ENCODE peak calls at places on chromosomes 13 and 19, in nine cellular contexts. X, T, K, Y, N, D, J, I and O are unnamed samples.

GRCh38 chr19:6394831-6395230 is 1.9 kb upstream of the GTF2F1 start:
- DNase-seq in K (no peak), N (no peak), X (no peak), J (no peak), I (no peak), D (no peak), Y (no peak), T (no peak), O (no peak)

GRCh38 chr13:32426191-32426980 is 1.5 kb downstream of the N4BP2L1 start:
- DNase-seq in D (no peak), J (no peak), I (no peak), T (peak; percentile 64), N (no peak), X (peak; percentile 48), K (no peak), Y (no peak), O (no peak)

GRCh38 chr19:29084266-29084665 is 128.7 kb downstream of the UQCRFS1 start:
- DNase-seq in I (no peak), N (no peak), Y (no peak), K (no peak), X (peak; percentile 2), T (no peak), D (no peak), J (no peak), O (peak; percentile 13)

GRCh38 chr13:97224544-97225324 is 2.6 kb downstream of the MBNL2 start:
- DNase-seq in D (no peak), K (no peak), T (no peak), X (peak; percentile 66), Y (peak; percentile 91), J (peak; percentile 85), I (no peak), N (peak; percentile 35), O (peak; percentile 50)

GRCh38 chr19:13089139-13089856 is 13.4 kb downstream of the LYL1 start:
- DNase-seq in I (no peak), J (no peak), Y (no peak), X (peak; percentile 25), N (no peak), K (no peak), D (no peak), T (no peak), O (no peak)

GRCh38 chr13:34019870-34020269 is 201.9 kb downstream of the RFC3 start:
- DNase-seq in Y (no peak), J (no peak), I (no peak), N (no peak), T (no peak), D (no peak), X (no peak), K (no peak), O (no peak)

GRCh38 chr19:12913871-12914690 is 5.0 kb downstream of the SYCE2 start:
- DNase-seq in T (no peak), X (no peak), I (peak; percentile 27), N (no peak), Y (no peak), D (no peak), J (no peak), K (no peak), O (peak; percentile 26)

GRCh38 chr13:113369881-113370280 is 6.0 kb upstream of the GRTP1 start:
- DNase-seq in T (no peak), Y (no peak), D (no peak), X (no peak), J (no peak), K (no peak), I (no peak), N (no peak), O (no peak)

GRCh38 chr13:52405369-52405766 is 604 bp downstream of the THSD1 start:
- DNase-seq in D (no peak), K (no peak), J (no peak), T (no peak), N (no peak), Y (no peak), X (no peak), I (no peak), O (no peak)

GRCh38 chr13:82136880-82137279 is 1745.4 kb downstream of the SLITRK1 start:
- DNase-seq in D (no peak), Y (no peak), N (no peak), X (no peak), I (no peak), J (no peak), T (no peak), K (no peak), O (peak; percentile 78)

GRCh38 chr19:16654151-16654550 is 5.8 kb downstream of the SMIM7 start:
- DNase-seq in I (no peak), N (no peak), T (no peak), K (no peak), X (peak; percentile 18), J (no peak), D (no peak), Y (no peak), O (peak; percentile 16)

GRCh38 chr19:14689598-14690503 is at the start of gene ZNF333:
- DNase-seq in D (peak; percentile 97), I (peak; percentile 96), J (peak; percentile 98), X (peak; percentile 79), T (peak; percentile 96), K (peak; percentile 99), N (peak; percentile 94), Y (peak; percentile 96), O (peak; percentile 79)

GRCh38 chr13:41543664-41544300 is 86.4 kb downstream of the RGCC start:
- DNase-seq in K (no peak), N (no peak), T (no peak), J (no peak), Y (no peak), X (no peak), I (no peak), D (no peak), O (no peak)

GRCh38 chr13:111475488-111475887 is 155.0 kb downstream of the TEX29 start:
- DNase-seq in T (no peak), N (no peak), K (no peak), J (no peak), X (no peak), Y (no peak), D (no peak), I (no peak), O (no peak)

GRCh38 chr13:97653741-97654140 is 219.8 kb downstream of the RAP2A start:
- DNase-seq in T (no peak), X (peak; percentile 27), J (no peak), N (no peak), D (no peak), I (no peak), Y (no peak), K (no peak), O (no peak)

GRCh38 chr13:59034198-59034597 is 1129.5 kb downstream of the DIAPH3 start:
- DNase-seq in Y (no peak), I (no peak), T (no peak), X (no peak), J (no peak), K (no peak), D (no peak), N (no peak), O (no peak)

GRCh38 chr13:110560606-110561334 is 752 bp downstream of the RAB20 start:
- DNase-seq in J (no peak), I (no peak), K (no peak), N (no peak), D (no peak), T (no peak), Y (peak; percentile 69), X (peak; percentile 55), O (peak; percentile 9)

GRCh38 chr19:16087940-16088339 is 11.6 kb downstream of the TPM4 start:
- DNase-seq in K (no peak), I (no peak), D (no peak), T (no peak), X (no peak), N (no peak), Y (no peak), J (no peak), O (no peak)

GRCh38 chr13:65032825-65033224 is 2197.3 kb downstream of the PCDH9 start:
- DNase-seq in D (no peak), J (no peak), N (no peak), T (no peak), X (no peak), Y (no peak), K (no peak), I (no peak), O (no peak)

GRCh38 chr19:38452430-38453366 is 19.2 kb downstream of the RYR1 start:
- DNase-seq in K (no peak), I (no peak), D (no peak), J (no peak), T (no peak), X (no peak), N (no peak), Y (peak; percentile 13), O (no peak)

GRCh38 chr13:76656496-76656895 is 229.7 kb downstream of the KCTD12 start:
- DNase-seq in Y (no peak), J (no peak), T (no peak), N (no peak), I (no peak), K (no peak), X (no peak), D (no peak), O (no peak)

GRCh38 chr19:5691930-5692784 is 2.1 kb downstream of the RPL36 start:
- DNase-seq in D (no peak), X (no peak), J (no peak), K (no peak), Y (no peak), T (no peak), N (no peak), I (no peak), O (peak; percentile 49)

GRCh38 chr19:7852851-7853759 is 21.1 kb downstream of the PRR36 start:
- DNase-seq in Y (peak; percentile 95), K (no peak), J (peak; percentile 70), X (no peak), D (peak; percentile 97), N (peak; percentile 55), I (no peak), T (peak; percentile 66), O (peak; percentile 60)

GRCh38 chr19:47280183-47280797 is 5.6 kb downstream of the INAFM1 start:
- DNase-seq in N (no peak), X (peak; percentile 35), D (no peak), Y (no peak), K (no peak), J (no peak), I (no peak), T (no peak), O (no peak)

GRCh38 chr13:43021926-43022670 is 1.3 kb upstream of the DNAJC15 start:
- DNase-seq in J (no peak), I (no peak), X (peak; percentile 75), K (no peak), N (no peak), T (no peak), D (no peak), Y (no peak), O (no peak)

GRCh38 chr19:47065242-47065641 is 16.8 kb upstream of the TMEM160 start:
- DNase-seq in Y (no peak), T (no peak), J (no peak), X (no peak), K (no peak), N (no peak), D (no peak), I (no peak), O (no peak)

GRCh38 chr19:30360378-30361106 is 11.6 kb upstream of the ZNF536 start:
- DNase-seq in I (no peak), D (no peak), T (no peak), X (no peak), J (no peak), K (no peak), N (no peak), Y (no peak), O (no peak)

GRCh38 chr13:30708541-30708940 is 26.8 kb upstream of the ALOX5AP start:
- DNase-seq in D (no peak), X (peak; percentile 15), K (no peak), Y (no peak), T (no peak), J (no peak), N (no peak), I (no peak), O (peak; percentile 29)

GRCh38 chr19:46404039-46404883 is 9.1 kb downstream of the CCDC8 start:
- DNase-seq in Y (peak; percentile 74), T (no peak), D (peak; percentile 74), N (no peak), K (no peak), I (no peak), X (no peak), J (no peak), O (no peak)

GRCh38 chr19:46613525-46613924 is 11.4 kb downstream of the PTGIR start:
- DNase-seq in I (no peak), K (no peak), T (no peak), J (peak; percentile 57), Y (no peak), X (no peak), N (no peak), D (peak; percentile 48), O (no peak)

GRCh38 chr13:91356919-91357612 is 9.6 kb downstream of the MIR17HG start:
- DNase-seq in N (no peak), T (no peak), D (no peak), X (no peak), Y (no peak), J (no peak), K (no peak), I (no peak), O (no peak)